ENCODE peak calls at places on chromosome 20, in four cellular contexts. One of them, this sample, is unnamed.

GRCh38 chr20:46356195-46357029 is 48.1 kb upstream of the CDH22 start:
- DNase-seq in K562: no peak
- DNase-seq in WTC11: no peak
- DNase-seq in HepG2: no peak
- DNase-seq in this sample: no peak

GRCh38 chr20:61499859-61500258 is 247.8 kb downstream of the CDH4 start:
- DNase-seq in K562: no peak
- DNase-seq in HepG2: no peak
- DNase-seq in WTC11: no peak
- DNase-seq in this sample: no peak

GRCh38 chr20:622161-622560 is 12.1 kb upstream of the TCF15 start:
- DNase-seq in WTC11: no peak
- DNase-seq in HepG2: no peak
- DNase-seq in K562: no peak
- DNase-seq in this sample: no peak

GRCh38 chr20:37071481-37071911 is 24.3 kb downstream of the RBL1 start:
- DNase-seq in HepG2: no peak
- DNase-seq in K562: no peak
- DNase-seq in WTC11: no peak
- DNase-seq in this sample: no peak

GRCh38 chr20:50681359-50682064 is 9.8 kb downstream of the RIPOR3 start:
- DNase-seq in WTC11: no peak
- DNase-seq in K562: no peak
- DNase-seq in HepG2: no peak
- DNase-seq in this sample: no peak

GRCh38 chr20:21391495-21392298 is 5.6 kb downstream of the NKX2-4 start:
- DNase-seq in K562: no peak
- DNase-seq in HepG2: no peak
- DNase-seq in WTC11: peak
- DNase-seq in this sample: no peak

GRCh38 chr20:62427172-62428007 is at the start of gene RBBP8NL:
- DNase-seq in WTC11: peak
- DNase-seq in HepG2: no peak
- DNase-seq in K562: no peak
- DNase-seq in this sample: no peak

GRCh38 chr20:62114894-62115293 is 7.4 kb upstream of the LSM14B start:
- DNase-seq in K562: no peak
- DNase-seq in WTC11: peak
- DNase-seq in HepG2: no peak
- DNase-seq in this sample: no peak

GRCh38 chr20:8079976-8080375 is 52.1 kb upstream of the PLCB1 start:
- DNase-seq in HepG2: no peak
- DNase-seq in WTC11: no peak
- DNase-seq in K562: no peak
- DNase-seq in this sample: no peak

GRCh38 chr20:32160341-32160740 is 47.2 kb downstream of the PLAGL2 start:
- DNase-seq in WTC11: no peak
- DNase-seq in HepG2: no peak
- DNase-seq in K562: no peak
- DNase-seq in this sample: no peak

GRCh38 chr20:56636701-56637100 is 7.6 kb downstream of the TFAP2C start:
- DNase-seq in K562: no peak
- DNase-seq in HepG2: no peak
- DNase-seq in WTC11: no peak
- DNase-seq in this sample: no peak

GRCh38 chr20:10177326-10177725 is 41.3 kb upstream of the SNAP25 start:
- DNase-seq in K562: no peak
- DNase-seq in WTC11: no peak
- DNase-seq in HepG2: no peak
- DNase-seq in this sample: no peak

GRCh38 chr20:13865825-13866351 is 81.1 kb downstream of the NDUFAF5 start:
- DNase-seq in K562: no peak
- DNase-seq in HepG2: no peak
- DNase-seq in WTC11: no peak
- DNase-seq in this sample: no peak

GRCh38 chr20:48630342-48631075 is 197.3 kb downstream of the PREX1 start:
- DNase-seq in HepG2: no peak
- DNase-seq in WTC11: peak
- DNase-seq in K562: peak
- DNase-seq in this sample: peak

GRCh38 chr20:18252597-18253451 is 35.5 kb upstream of the ZNF133 start:
- DNase-seq in K562: no peak
- DNase-seq in HepG2: no peak
- DNase-seq in WTC11: no peak
- DNase-seq in this sample: no peak

GRCh38 chr20:21361266-21361665 is 36.1 kb downstream of the NKX2-4 start:
- DNase-seq in WTC11: no peak
- DNase-seq in K562: no peak
- DNase-seq in HepG2: no peak
- DNase-seq in this sample: no peak

GRCh38 chr20:19885981-19886665 is 128.1 kb downstream of the RIN2 start:
- DNase-seq in WTC11: peak
- DNase-seq in K562: no peak
- DNase-seq in HepG2: peak
- DNase-seq in this sample: no peak

DNA sequence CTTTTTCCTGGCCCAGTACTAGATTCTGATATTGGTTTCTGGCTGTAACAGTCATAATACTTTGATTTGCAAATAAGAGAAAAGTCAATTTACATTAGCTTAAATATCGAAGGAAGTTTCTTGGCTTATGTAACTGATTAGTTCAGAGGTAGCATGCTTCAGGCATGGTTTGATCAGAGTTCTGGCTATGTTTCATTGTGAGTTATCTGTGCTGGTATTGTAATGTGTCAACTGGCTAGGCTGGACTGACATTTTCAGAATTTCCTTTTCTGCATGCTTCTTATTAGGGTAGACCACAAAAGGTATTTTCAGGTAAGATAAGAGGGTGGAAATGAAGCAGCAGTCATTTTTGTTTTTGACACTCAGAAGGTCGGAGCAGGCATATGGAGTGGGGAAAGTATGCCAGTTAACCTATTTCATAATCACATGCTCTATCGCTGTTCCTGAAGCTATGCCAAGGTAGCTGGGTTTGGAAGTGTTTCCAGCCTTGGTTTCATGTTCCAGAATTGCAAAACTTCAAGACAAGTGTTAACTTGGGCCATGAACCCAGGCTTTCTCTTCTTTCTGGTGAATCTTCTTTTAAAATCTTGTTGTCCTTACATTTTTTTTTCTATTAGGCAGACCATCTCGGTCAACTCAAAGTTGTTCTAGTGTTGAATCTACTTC is 244.9 kb downstream of the DHX35 start:
- DNase-seq in K562: no peak
- DNase-seq in WTC11: no peak
- DNase-seq in HepG2: no peak
- DNase-seq in this sample: no peak
- TF ChIP-seq ELF4 in K562: no peak
- TF ChIP-seq ELF4 in WTC11: no peak
- TF ChIP-seq ELF4 in HepG2: no peak
- TF ChIP-seq ELF4 in this sample: no peak

GRCh38 chr20:63696628-63697356 is at the start of gene TNFRSF6B:
- DNase-seq in K562: no peak
- DNase-seq in HepG2: no peak
- DNase-seq in WTC11: no peak
- DNase-seq in this sample: no peak
- TF ChIP-seq ELF4 in K562: no peak
- TF ChIP-seq ELF4 in HepG2: no peak
- TF ChIP-seq ELF4 in WTC11: no peak
- TF ChIP-seq ELF4 in this sample: no peak

GRCh38 chr20:23294166-23294565 is 56.4 kb upstream of the NXT1 start:
- DNase-seq in K562: no peak
- DNase-seq in WTC11: no peak
- DNase-seq in HepG2: no peak
- DNase-seq in this sample: no peak
- TF ChIP-seq ELF4 in K562: no peak
- TF ChIP-seq ELF4 in WTC11: no peak
- TF ChIP-seq ELF4 in HepG2: no peak
- TF ChIP-seq ELF4 in this sample: no peak

GRCh38 chr20:33909331-33909921 is 84.3 kb upstream of the RALY start:
- DNase-seq in WTC11: no peak
- DNase-seq in HepG2: peak
- DNase-seq in K562: no peak
- DNase-seq in this sample: no peak
- TF ChIP-seq ELF4 in WTC11: no peak
- TF ChIP-seq ELF4 in HepG2: no peak
- TF ChIP-seq ELF4 in K562: no peak
- TF ChIP-seq ELF4 in this sample: no peak

GRCh38 chr20:41494451-41494850 is 123.7 kb downstream of the CHD6 start:
- DNase-seq in WTC11: no peak
- DNase-seq in HepG2: no peak
- DNase-seq in K562: no peak
- DNase-seq in this sample: no peak
- TF ChIP-seq ELF4 in WTC11: no peak
- TF ChIP-seq ELF4 in HepG2: no peak
- TF ChIP-seq ELF4 in K562: no peak
- TF ChIP-seq ELF4 in this sample: no peak